ENCODE peak calls at places on chromosomes 7 and 10, in six cellular contexts. I, O, V, P, Q and C are unnamed samples.

GRCh38 chr10:103759100-103759781 is 96.1 kb downstream of the SH3PXD2A start:
- DNase-seq in I (peak; percentile 78), O (no peak), V (no peak), P (peak; percentile 59), Q (no peak), C (no peak)

GRCh38 chr7:118109607-118110006 is 74.4 kb upstream of the LSM8 start:
- DNase-seq in I (peak; percentile 79), O (no peak), V (no peak), P (peak; percentile 24), Q (no peak), C (no peak)

GRCh38 chr7:55964261-55964801 is at the start of gene NIPSNAP2:
- DNase-seq in I (peak; percentile 82), O (no peak), V (peak; percentile 43), P (peak; percentile 81), Q (peak; percentile 61), C (peak; percentile 71)

GRCh38 chr10:11159543-11160215 is 142.0 kb downstream of the CELF2 start:
- DNase-seq in I (no peak), O (no peak), V (no peak), P (no peak), Q (no peak), C (no peak)

GRCh38 chr10:67678335-67678974 is 17.5 kb downstream of the CTNNA3 start:
- DNase-seq in I (no peak), O (no peak), V (no peak), P (no peak), Q (no peak), C (no peak)

GRCh38 chr7:140695381-140695780 is 1.1 kb upstream of the NDUFB2 start:
- DNase-seq in I (no peak), O (no peak), V (no peak), P (no peak), Q (no peak), C (no peak)

GRCh38 chr10:108360187-108360586 is 1195.7 kb upstream of the SORCS1 start:
- DNase-seq in I (peak; percentile 5), O (no peak), V (no peak), P (peak; percentile 96), Q (no peak), C (peak; percentile 26)

GRCh38 chr10:130472236-130472635 is 336.0 kb downstream of the GLRX3 start:
- DNase-seq in I (no peak), O (no peak), V (no peak), P (no peak), Q (no peak), C (no peak)